ENCODE peak calls at places on chromosome 19, in four cellular contexts. Y is K562, I is H1, V is HepG2. O is an unnamed sample.

GRCh38 chr19:19329199-19329598 is 8.6 kb downstream of the MAU2 start:
- DNase-seq in Y (no peak), I (no peak), V (no peak), O (no peak)

GRCh38 chr19:41009700-41010235 is 18.7 kb downstream of the CYP2B6 start:
- DNase-seq in Y (no peak), I (no peak), V (no peak), O (no peak)

GRCh38 chr19:32599736-32600157 is 18.8 kb downstream of the PDCD5 start:
- DNase-seq in Y (peak; percentile 60), V (peak; percentile 57), I (no peak), O (peak; percentile 85)

GRCh38 chr19:35879068-35879467 is 10.7 kb downstream of the APLP1 start:
- DNase-seq in I (no peak), Y (no peak), V (no peak), O (no peak)

GRCh38 chr19:10010247-10010691 is at the start of gene COL5A3:
- DNase-seq in V (no peak), I (no peak), Y (peak; percentile 32), O (no peak)

GRCh38 chr19:48290341-48290922 is 20.6 kb downstream of the ZNF114 start:
- DNase-seq in V (no peak), I (peak; percentile 85), Y (no peak), O (peak; percentile 70)

GRCh38 chr19:32781280-32781679 is 61.7 kb downstream of the TDRD12 start:
- DNase-seq in I (no peak), Y (no peak), V (no peak), O (no peak)

GRCh38 chr19:40461669-40462221 is 3.8 kb downstream of the BLVRB start:
- DNase-seq in I (no peak), V (peak; percentile 59), Y (no peak), O (no peak)

GRCh38 chr19:16627194-16627927 is 643 bp downstream of the MED26 start:
- DNase-seq in Y (no peak), V (peak; percentile 10), I (no peak), O (no peak)

GRCh38 chr19:17091758-17092333 is 16.3 kb downstream of the MYO9B start:
- DNase-seq in I (no peak), V (no peak), Y (no peak), O (no peak)

GRCh38 chr19:7973883-7974282 is 30.4 kb upstream of the TIMM44 start:
- DNase-seq in V (no peak), Y (no peak), I (no peak), O (no peak)

GRCh38 chr19:41871573-41872383 is 5.3 kb upstream of the CD79A start:
- DNase-seq in I (no peak), V (no peak), Y (no peak), O (peak; percentile 56)

GRCh38 chr19:56162258-56162657 is 13.6 kb upstream of the GALP start:
- DNase-seq in Y (peak; percentile 67), V (no peak), I (no peak), O (no peak)

GRCh38 chr19:10289167-10289835 is 451 bp upstream of the ICAM5 start:
- DNase-seq in Y (peak; percentile 82), V (peak; percentile 53), I (no peak), O (no peak)

GRCh38 chr19:38557205-38557799 is 60.5 kb downstream of the MAP4K1 start:
- DNase-seq in V (no peak), I (no peak), Y (peak; percentile 84), O (no peak)

GRCh38 chr19:35226748-35227147 is 1.8 kb downstream of the FAM187B start:
- DNase-seq in I (no peak), Y (no peak), V (no peak), O (no peak)

GRCh38 chr19:56869886-56870285 is 29.4 kb upstream of the PEG3 start:
- DNase-seq in Y (no peak), I (no peak), V (no peak), O (no peak)

GRCh38 chr19:22137791-22138190 is 59.0 kb downstream of the ZNF676 start:
- DNase-seq in V (no peak), I (no peak), Y (no peak), O (no peak)

GRCh38 chr19:46953955-46954501 is 65.6 kb upstream of the NPAS1 start:
- DNase-seq in V (peak; percentile 30), I (no peak), Y (no peak), O (no peak)

GRCh38 chr19:19662344-19662743 is 1.1 kb downstream of the ATP13A1 start:
- DNase-seq in Y (no peak), I (no peak), V (no peak), O (no peak)

GRCh38 chr19:8487137-8487851 is 15.1 kb downstream of the PRAM1 start:
- DNase-seq in V (no peak), I (no peak), Y (no peak), O (no peak)

GRCh38 chr19:43778651-43779050 is 2.1 kb downstream of the KCNN4 start:
- DNase-seq in Y (no peak), V (no peak), I (no peak), O (no peak)

GRCh38 chr19:44772969-44773368 is 4.7 kb upstream of the CBLC start:
- DNase-seq in I (no peak), Y (no peak), V (no peak), O (no peak)

GRCh38 chr19:19176950-19177349 is 6.9 kb upstream of the MEF2B start:
- DNase-seq in V (no peak), I (no peak), Y (peak; percentile 57), O (peak; percentile 36)

GRCh38 chr19:29538651-29539050 is 12.9 kb downstream of the VSTM2B start:
- DNase-seq in V (no peak), I (no peak), Y (no peak), O (no peak)

GRCh38 chr19:47232422-47233211 is 1.6 kb upstream of the BBC3 start:
- DNase-seq in Y (no peak), V (no peak), I (no peak), O (no peak)

GRCh38 chr19:43779820-43780219 is 953 bp downstream of the KCNN4 start:
- DNase-seq in V (no peak), I (no peak), Y (peak; percentile 69), O (peak; percentile 65)

DNA sequence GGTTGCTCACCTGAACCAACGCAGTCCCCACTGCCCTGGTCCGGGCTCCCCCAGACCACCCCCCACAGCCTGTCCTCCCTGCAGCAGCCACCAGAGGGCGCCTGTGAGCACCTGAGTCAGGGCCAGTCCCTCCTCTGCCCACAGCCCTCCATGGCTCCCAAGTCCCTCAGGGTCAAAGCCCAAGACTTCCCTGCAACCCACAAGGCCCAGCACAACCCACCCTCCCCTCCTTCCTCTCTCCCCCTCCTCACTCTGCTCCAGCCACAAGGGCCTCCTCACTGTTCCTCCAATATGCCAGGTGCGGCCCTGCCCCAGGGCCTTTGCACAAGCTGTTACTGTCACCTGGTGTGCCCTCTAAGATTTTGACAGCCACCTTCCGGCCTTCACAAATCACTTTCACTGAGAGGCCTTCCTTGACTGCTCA is 10.9 kb downstream of the GNA15 start:
- DNase-seq in V (peak; percentile 21), Y (peak; percentile 70), I (no peak), O (no peak)
- TF ChIP-seq CEBPB in V (no peak), Y (no peak), I (no peak), O (no peak)

DNA sequence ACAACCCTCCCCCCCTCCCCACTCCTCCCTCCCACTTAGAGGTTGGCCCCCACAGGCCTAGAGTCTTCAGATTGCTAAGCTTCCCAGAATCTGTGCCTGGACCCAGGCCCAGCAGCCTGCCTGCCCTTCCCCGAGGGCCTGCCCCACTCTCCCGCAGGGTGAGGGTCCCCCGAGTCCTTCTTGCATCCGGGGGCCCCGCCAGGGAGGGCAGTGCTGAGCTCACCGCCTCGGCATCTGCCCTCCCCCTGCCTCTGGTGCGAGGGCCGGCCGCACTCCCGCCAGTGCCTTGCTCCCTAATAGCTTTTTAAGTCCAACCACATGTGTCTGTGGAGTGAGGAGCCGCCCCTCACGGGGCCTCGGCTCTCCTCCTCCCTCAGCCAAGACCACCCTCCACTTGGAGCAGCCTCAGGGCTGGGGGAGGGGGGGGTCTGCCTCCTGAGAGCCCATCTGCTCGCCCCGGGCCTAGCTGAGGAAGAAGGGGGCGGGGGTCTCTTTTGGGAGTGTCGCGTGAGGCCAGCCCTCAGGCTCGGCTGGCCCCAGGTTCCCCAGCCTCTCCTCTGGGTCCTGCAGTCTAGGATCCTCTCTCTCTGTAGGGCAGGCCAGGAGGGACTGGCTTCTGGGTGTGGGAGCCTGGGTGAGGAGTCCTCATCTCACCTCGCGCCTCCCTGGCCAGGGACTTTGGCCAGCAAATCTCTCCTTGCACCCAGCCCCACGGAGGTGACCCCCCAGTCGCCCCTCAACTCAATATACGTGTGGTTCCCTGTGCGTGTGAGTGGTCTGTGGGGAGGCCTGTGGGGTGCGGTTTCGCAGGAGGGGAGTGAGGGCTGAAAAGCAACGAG is 47.2 kb downstream of the LYL1 start:
- DNase-seq in V (no peak), Y (no peak), I (no peak), O (no peak)
- TF ChIP-seq EP300 in V (no peak), Y (no peak), I (no peak), O (no peak)

GRCh38 chr19:3653865-3654513 is 27.4 kb upstream of the CACTIN start:
- DNase-seq in Y (no peak), I (no peak), V (no peak), O (no peak)

GRCh38 chr19:3656747-3657394 is 30.3 kb upstream of the CACTIN start:
- DNase-seq in Y (no peak), I (no peak), V (no peak), O (no peak)

GRCh38 chr19:3657395-3657769 is 30.8 kb upstream of the CACTIN start:
- DNase-seq in V (no peak), Y (no peak), I (no peak), O (no peak)

GRCh38 chr19:3656073-3656746 is 29.6 kb upstream of the CACTIN start:
- DNase-seq in Y (no peak), V (no peak), I (no peak), O (no peak)

DNA sequence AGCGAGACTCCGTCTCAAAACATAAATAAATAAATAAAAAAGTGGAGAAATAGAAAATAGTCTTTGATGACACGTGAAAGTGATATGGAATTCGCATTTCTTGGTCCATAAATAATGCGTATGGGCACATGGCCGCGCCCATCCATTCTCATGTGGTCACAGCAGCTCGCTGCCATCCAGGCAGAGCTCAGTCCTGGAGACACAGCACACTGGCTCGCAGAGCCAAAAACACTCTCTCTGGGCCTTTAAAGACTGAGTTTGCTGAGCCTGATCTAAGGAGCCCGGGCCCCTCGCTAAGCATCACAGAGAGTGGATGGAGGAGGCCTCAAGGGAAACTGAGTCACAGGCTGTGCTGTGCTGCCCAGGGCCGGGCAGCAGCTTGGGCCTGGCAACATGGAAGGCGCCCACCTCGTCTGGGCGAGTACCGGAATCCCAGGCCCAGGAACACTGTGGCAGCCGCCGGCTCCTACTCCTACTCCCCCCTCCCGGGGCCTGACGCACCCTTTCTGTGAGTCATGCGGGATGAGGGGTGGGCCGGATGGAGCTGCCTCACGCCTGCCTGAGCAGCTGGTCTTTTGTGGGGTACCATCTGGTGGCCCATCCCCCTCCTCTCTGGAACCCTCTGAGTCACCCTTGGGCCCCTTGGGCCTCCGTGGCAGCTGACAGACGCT is 28.9 kb upstream of the CACTIN start:
- DNase-seq in I (no peak), Y (no peak), V (no peak), O (no peak)
- TF ChIP-seq PHF8 in I (no peak), Y (no peak), V (no peak), O (no peak)

DNA sequence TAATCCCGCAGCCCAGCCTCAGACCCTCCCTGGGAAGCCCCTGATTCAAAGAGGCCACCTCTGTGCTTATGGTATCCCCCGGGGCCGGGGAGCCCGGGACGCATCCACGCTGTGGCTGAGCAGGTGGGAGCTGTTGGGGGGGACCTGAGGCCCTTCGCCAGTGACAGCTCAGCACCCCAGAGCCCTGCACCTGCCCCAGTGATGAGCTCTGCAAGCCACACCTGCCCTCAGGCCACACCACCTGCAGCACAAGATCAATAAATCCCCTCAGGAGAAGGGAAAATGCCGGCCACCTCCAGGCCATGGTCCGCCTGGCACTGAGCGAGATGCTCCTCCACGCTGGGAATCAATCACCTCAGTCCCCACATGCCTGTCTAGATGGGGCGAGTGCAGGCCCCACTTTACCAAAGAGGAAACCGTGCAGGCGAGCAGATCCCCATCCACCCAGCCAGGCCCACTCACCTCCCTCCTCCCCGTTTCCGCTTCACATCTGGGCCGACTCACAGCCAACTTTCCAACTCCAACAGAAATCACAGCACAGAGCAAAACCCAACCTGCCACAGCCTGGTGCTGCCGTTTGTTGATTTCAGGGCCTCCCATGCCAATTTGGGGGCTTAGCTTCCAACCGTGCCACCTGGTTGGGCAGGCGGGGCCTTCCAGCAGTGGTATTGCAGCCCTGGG is 12.8 kb downstream of the MOB3A start:
- DNase-seq in I (no peak), V (no peak), Y (no peak), O (no peak)
- TF ChIP-seq CEBPB in I (no peak), V (no peak), Y (no peak), O (no peak)

O was measured in A549.